ENCODE peak calls at places on chromosomes 2 and 18, in eight cellular contexts. One of them, this sample, is unnamed.
A peak's percentile ranks its signal among the peaks of the same experiment; 100 is the strongest.

GRCh38 chr2:109256921-109257320 is 127.9 kb downstream of the SH3RF3 start:
- DNase-seq in NCI-H510A treated with DMSO at 0.1 percent for 48 hours: no peak
- DNase-seq in A549: no peak
- DNase-seq in NCI-H1105 treated with DMSO at 0.1 percent for 48 hours: no peak
- DNase-seq in NT2/D1: no peak
- DNase-seq in breast epithelium: no peak
- DNase-seq in non-pigmented ciliary epithelial cell: no peak
- DNase-seq in kidney epithelial cell: no peak
- DNase-seq in this sample: no peak

GRCh38 chr2:20573611-20574422 is 77.1 kb downstream of the HS1BP3 start:
- DNase-seq in NCI-H510A treated with DMSO at 0.1 percent for 48 hours: no peak
- DNase-seq in non-pigmented ciliary epithelial cell: no peak
- DNase-seq in kidney epithelial cell: no peak
- DNase-seq in NT2/D1: no peak
- DNase-seq in A549: no peak
- DNase-seq in NCI-H1105 treated with DMSO at 0.1 percent for 48 hours: no peak
- DNase-seq in breast epithelium: peak; percentile 56
- DNase-seq in this sample: no peak

GRCh38 chr2:196167666-196168065 is 3.7 kb downstream of the STK17B start:
- DNase-seq in NCI-H510A treated with DMSO at 0.1 percent for 48 hours: no peak
- DNase-seq in NCI-H1105 treated with DMSO at 0.1 percent for 48 hours: no peak
- DNase-seq in A549: no peak
- DNase-seq in breast epithelium: no peak
- DNase-seq in non-pigmented ciliary epithelial cell: no peak
- DNase-seq in NT2/D1: no peak
- DNase-seq in kidney epithelial cell: no peak
- DNase-seq in this sample: no peak

GRCh38 chr2:141055526-141055925 is 1075.3 kb downstream of the LRP1B start:
- DNase-seq in breast epithelium: no peak
- DNase-seq in non-pigmented ciliary epithelial cell: peak; percentile 61
- DNase-seq in A549: no peak
- DNase-seq in kidney epithelial cell: no peak
- DNase-seq in NCI-H1105 treated with DMSO at 0.1 percent for 48 hours: no peak
- DNase-seq in NT2/D1: no peak
- DNase-seq in NCI-H510A treated with DMSO at 0.1 percent for 48 hours: no peak
- DNase-seq in this sample: no peak

GRCh38 chr2:239815638-239816035 is 209.5 kb downstream of the NDUFA10 start:
- DNase-seq in NT2/D1: no peak
- DNase-seq in NCI-H1105 treated with DMSO at 0.1 percent for 48 hours: no peak
- DNase-seq in A549: peak; percentile 7
- DNase-seq in kidney epithelial cell: no peak
- DNase-seq in breast epithelium: no peak
- DNase-seq in non-pigmented ciliary epithelial cell: no peak
- DNase-seq in NCI-H510A treated with DMSO at 0.1 percent for 48 hours: no peak
- DNase-seq in this sample: no peak

GRCh38 chr18:12518326-12518725 is 110.6 kb downstream of the PRELID3A start:
- DNase-seq in NCI-H510A treated with DMSO at 0.1 percent for 48 hours: no peak
- DNase-seq in NT2/D1: no peak
- DNase-seq in non-pigmented ciliary epithelial cell: no peak
- DNase-seq in NCI-H1105 treated with DMSO at 0.1 percent for 48 hours: no peak
- DNase-seq in breast epithelium: no peak
- DNase-seq in kidney epithelial cell: no peak
- DNase-seq in A549: no peak
- DNase-seq in this sample: no peak

GRCh38 chr2:176582990-176583481 is 313.8 kb downstream of the MTX2 start:
- DNase-seq in kidney epithelial cell: peak; percentile 98
- DNase-seq in A549: peak; percentile 87
- DNase-seq in NCI-H1105 treated with DMSO at 0.1 percent for 48 hours: no peak
- DNase-seq in NT2/D1: peak; percentile 11
- DNase-seq in breast epithelium: no peak
- DNase-seq in non-pigmented ciliary epithelial cell: peak; percentile 93
- DNase-seq in NCI-H510A treated with DMSO at 0.1 percent for 48 hours: no peak
- DNase-seq in this sample: no peak

GRCh38 chr2:188675391-188676011 is 298.7 kb upstream of the COL3A1 start:
- DNase-seq in kidney epithelial cell: no peak
- DNase-seq in non-pigmented ciliary epithelial cell: no peak
- DNase-seq in A549: no peak
- DNase-seq in NCI-H510A treated with DMSO at 0.1 percent for 48 hours: no peak
- DNase-seq in breast epithelium: no peak
- DNase-seq in NCI-H1105 treated with DMSO at 0.1 percent for 48 hours: no peak
- DNase-seq in NT2/D1: peak; percentile 6
- DNase-seq in this sample: peak; percentile 61

GRCh38 chr2:79860233-79861058 is 347.6 kb downstream of the CTNNA2 start:
- DNase-seq in kidney epithelial cell: no peak
- DNase-seq in A549: peak; percentile 54
- DNase-seq in NCI-H510A treated with DMSO at 0.1 percent for 48 hours: peak; percentile 20
- DNase-seq in NT2/D1: peak; percentile 35
- DNase-seq in non-pigmented ciliary epithelial cell: no peak
- DNase-seq in breast epithelium: no peak
- DNase-seq in NCI-H1105 treated with DMSO at 0.1 percent for 48 hours: peak; percentile 2
- DNase-seq in this sample: peak; percentile 19

GRCh38 chr2:181682026-181682789 is 1.9 kb upstream of the NEUROD1 start:
- DNase-seq in kidney epithelial cell: no peak
- DNase-seq in NCI-H510A treated with DMSO at 0.1 percent for 48 hours: no peak
- DNase-seq in NT2/D1: no peak
- DNase-seq in non-pigmented ciliary epithelial cell: no peak
- DNase-seq in A549: no peak
- DNase-seq in NCI-H1105 treated with DMSO at 0.1 percent for 48 hours: no peak
- DNase-seq in breast epithelium: no peak
- DNase-seq in this sample: no peak

GRCh38 chr18:9426753-9427152 is 48.6 kb upstream of the RALBP1 start:
- DNase-seq in breast epithelium: no peak
- DNase-seq in NCI-H1105 treated with DMSO at 0.1 percent for 48 hours: no peak
- DNase-seq in NCI-H510A treated with DMSO at 0.1 percent for 48 hours: no peak
- DNase-seq in NT2/D1: no peak
- DNase-seq in A549: no peak
- DNase-seq in non-pigmented ciliary epithelial cell: no peak
- DNase-seq in kidney epithelial cell: no peak
- DNase-seq in this sample: no peak

GRCh38 chr2:241157841-241158545 is 7.7 kb downstream of the PPP1R7 start:
- DNase-seq in NT2/D1: no peak
- DNase-seq in NCI-H510A treated with DMSO at 0.1 percent for 48 hours: no peak
- DNase-seq in A549: no peak
- DNase-seq in non-pigmented ciliary epithelial cell: no peak
- DNase-seq in breast epithelium: no peak
- DNase-seq in NCI-H1105 treated with DMSO at 0.1 percent for 48 hours: no peak
- DNase-seq in kidney epithelial cell: peak; percentile 23
- DNase-seq in this sample: no peak

GRCh38 chr2:213317929-213318328 is 33.7 kb downstream of the SPAG16 start:
- DNase-seq in A549: no peak
- DNase-seq in NCI-H510A treated with DMSO at 0.1 percent for 48 hours: no peak
- DNase-seq in breast epithelium: no peak
- DNase-seq in NCI-H1105 treated with DMSO at 0.1 percent for 48 hours: no peak
- DNase-seq in non-pigmented ciliary epithelial cell: peak; percentile 76
- DNase-seq in kidney epithelial cell: no peak
- DNase-seq in NT2/D1: no peak
- DNase-seq in this sample: no peak

GRCh38 chr2:183149489-183149888 is 25.2 kb downstream of the NUP35 start:
- DNase-seq in NCI-H1105 treated with DMSO at 0.1 percent for 48 hours: no peak
- DNase-seq in NCI-H510A treated with DMSO at 0.1 percent for 48 hours: no peak
- DNase-seq in A549: no peak
- DNase-seq in non-pigmented ciliary epithelial cell: peak; percentile 35
- DNase-seq in kidney epithelial cell: no peak
- DNase-seq in NT2/D1: no peak
- DNase-seq in breast epithelium: no peak
- DNase-seq in this sample: no peak

GRCh38 chr2:145984541-145984940 is 1464.6 kb upstream of the ZEB2 start:
- DNase-seq in A549: peak; percentile 52
- DNase-seq in NCI-H1105 treated with DMSO at 0.1 percent for 48 hours: peak; percentile 41
- DNase-seq in kidney epithelial cell: peak; percentile 7
- DNase-seq in NCI-H510A treated with DMSO at 0.1 percent for 48 hours: no peak
- DNase-seq in NT2/D1: no peak
- DNase-seq in breast epithelium: no peak
- DNase-seq in non-pigmented ciliary epithelial cell: peak; percentile 67
- DNase-seq in this sample: peak; percentile 46

GRCh38 chr2:64858541-64859031 is 130.6 kb upstream of the SLC1A4 start:
- DNase-seq in non-pigmented ciliary epithelial cell: no peak
- DNase-seq in NT2/D1: no peak
- DNase-seq in A549: no peak
- DNase-seq in kidney epithelial cell: no peak
- DNase-seq in NCI-H1105 treated with DMSO at 0.1 percent for 48 hours: no peak
- DNase-seq in NCI-H510A treated with DMSO at 0.1 percent for 48 hours: peak; percentile 38
- DNase-seq in breast epithelium: no peak
- DNase-seq in this sample: no peak

GRCh38 chr2:200189964-200190363 is 116.5 kb upstream of the SPATS2L start:
- DNase-seq in NT2/D1: no peak
- DNase-seq in non-pigmented ciliary epithelial cell: no peak
- DNase-seq in NCI-H510A treated with DMSO at 0.1 percent for 48 hours: no peak
- DNase-seq in breast epithelium: no peak
- DNase-seq in NCI-H1105 treated with DMSO at 0.1 percent for 48 hours: no peak
- DNase-seq in kidney epithelial cell: no peak
- DNase-seq in A549: no peak
- DNase-seq in this sample: no peak

GRCh38 chr2:68907923-68908253 is 36.7 kb upstream of the BMP10 start:
- DNase-seq in breast epithelium: no peak
- DNase-seq in non-pigmented ciliary epithelial cell: no peak
- DNase-seq in NCI-H1105 treated with DMSO at 0.1 percent for 48 hours: no peak
- DNase-seq in NCI-H510A treated with DMSO at 0.1 percent for 48 hours: no peak
- DNase-seq in A549: no peak
- DNase-seq in kidney epithelial cell: no peak
- DNase-seq in NT2/D1: no peak
- DNase-seq in this sample: no peak

GRCh38 chr2:104405628-104406027 is 448.3 kb upstream of the POU3F3 start:
- DNase-seq in NCI-H1105 treated with DMSO at 0.1 percent for 48 hours: no peak
- DNase-seq in A549: no peak
- DNase-seq in NCI-H510A treated with DMSO at 0.1 percent for 48 hours: no peak
- DNase-seq in non-pigmented ciliary epithelial cell: no peak
- DNase-seq in NT2/D1: no peak
- DNase-seq in kidney epithelial cell: no peak
- DNase-seq in breast epithelium: no peak
- DNase-seq in this sample: no peak

GRCh38 chr2:128734521-128735295 is 416.0 kb upstream of the HS6ST1 start:
- DNase-seq in A549: no peak
- DNase-seq in non-pigmented ciliary epithelial cell: no peak
- DNase-seq in NCI-H1105 treated with DMSO at 0.1 percent for 48 hours: no peak
- DNase-seq in breast epithelium: no peak
- DNase-seq in NCI-H510A treated with DMSO at 0.1 percent for 48 hours: no peak
- DNase-seq in NT2/D1: no peak
- DNase-seq in kidney epithelial cell: no peak
- DNase-seq in this sample: no peak

GRCh38 chr18:76838182-76838581 is 15.8 kb downstream of the ZNF236 start:
- DNase-seq in A549: no peak
- DNase-seq in NCI-H1105 treated with DMSO at 0.1 percent for 48 hours: no peak
- DNase-seq in NT2/D1: no peak
- DNase-seq in breast epithelium: no peak
- DNase-seq in kidney epithelial cell: no peak
- DNase-seq in non-pigmented ciliary epithelial cell: no peak
- DNase-seq in NCI-H510A treated with DMSO at 0.1 percent for 48 hours: no peak
- DNase-seq in this sample: no peak

GRCh38 chr18:49206717-49207116 is 253.7 kb downstream of the DYM start:
- DNase-seq in NT2/D1: no peak
- DNase-seq in A549: no peak
- DNase-seq in non-pigmented ciliary epithelial cell: no peak
- DNase-seq in breast epithelium: no peak
- DNase-seq in NCI-H510A treated with DMSO at 0.1 percent for 48 hours: no peak
- DNase-seq in NCI-H1105 treated with DMSO at 0.1 percent for 48 hours: no peak
- DNase-seq in kidney epithelial cell: no peak
- DNase-seq in this sample: no peak

GRCh38 chr2:237488901-237489860 is 2.1 kb downstream of the MLPH start:
- DNase-seq in NCI-H510A treated with DMSO at 0.1 percent for 48 hours: peak; percentile 22
- DNase-seq in NT2/D1: no peak
- DNase-seq in NCI-H1105 treated with DMSO at 0.1 percent for 48 hours: no peak
- DNase-seq in kidney epithelial cell: peak; percentile 80
- DNase-seq in breast epithelium: peak; percentile 59
- DNase-seq in non-pigmented ciliary epithelial cell: no peak
- DNase-seq in A549: peak; percentile 86
- DNase-seq in this sample: no peak

GRCh38 chr18:28127228-28127627 is 49.7 kb downstream of the CDH2 start:
- DNase-seq in non-pigmented ciliary epithelial cell: no peak
- DNase-seq in kidney epithelial cell: no peak
- DNase-seq in breast epithelium: no peak
- DNase-seq in NCI-H510A treated with DMSO at 0.1 percent for 48 hours: no peak
- DNase-seq in NT2/D1: no peak
- DNase-seq in A549: no peak
- DNase-seq in NCI-H1105 treated with DMSO at 0.1 percent for 48 hours: no peak
- DNase-seq in this sample: no peak

GRCh38 chr2:178005756-178006155 is 66.8 kb downstream of the PDE11A start:
- DNase-seq in non-pigmented ciliary epithelial cell: no peak
- DNase-seq in A549: no peak
- DNase-seq in NCI-H1105 treated with DMSO at 0.1 percent for 48 hours: no peak
- DNase-seq in breast epithelium: no peak
- DNase-seq in kidney epithelial cell: no peak
- DNase-seq in NCI-H510A treated with DMSO at 0.1 percent for 48 hours: no peak
- DNase-seq in NT2/D1: no peak
- DNase-seq in this sample: no peak

GRCh38 chr2:54763636-54764291 is 40.3 kb downstream of the EML6 start:
- DNase-seq in A549: peak; percentile 38
- DNase-seq in NT2/D1: peak; percentile 9
- DNase-seq in breast epithelium: no peak
- DNase-seq in NCI-H510A treated with DMSO at 0.1 percent for 48 hours: peak; percentile 4
- DNase-seq in non-pigmented ciliary epithelial cell: no peak
- DNase-seq in kidney epithelial cell: no peak
- DNase-seq in NCI-H1105 treated with DMSO at 0.1 percent for 48 hours: no peak
- DNase-seq in this sample: no peak

GRCh38 chr18:58009166-58009565 is 34.9 kb upstream of the NEDD4L start:
- DNase-seq in A549: peak; percentile 31
- DNase-seq in NT2/D1: no peak
- DNase-seq in non-pigmented ciliary epithelial cell: no peak
- DNase-seq in breast epithelium: no peak
- DNase-seq in NCI-H510A treated with DMSO at 0.1 percent for 48 hours: no peak
- DNase-seq in NCI-H1105 treated with DMSO at 0.1 percent for 48 hours: no peak
- DNase-seq in kidney epithelial cell: no peak
- DNase-seq in this sample: no peak

This sample was measured in NCI-H1417.